ENCODE peak calls at places on chromosomes 6 and 20, in five cellular contexts. E is uterus; N is H9; Z is CD4-positive, alpha-beta memory T cell; M is SJSA1. K is an unnamed sample.

GRCh38 chr6:117555882-117556498 is 46.3 kb downstream of the GOPC start:
- DNase-seq in E (peak), Z (peak), N (no peak), M (peak), K (no peak)

GRCh38 chr20:2292711-2293110 is 3.1 kb upstream of the TGM3 start:
- DNase-seq in M (peak), N (no peak), Z (no peak), E (no peak), K (no peak)

GRCh38 chr20:19785173-19785799 is 27.2 kb downstream of the RIN2 start:
- DNase-seq in M (no peak), Z (no peak), E (no peak), N (no peak), K (peak)

GRCh38 chr6:34200340-34200971 is 36.2 kb upstream of the HMGA1 start:
- DNase-seq in Z (no peak), M (peak), N (peak), E (no peak), K (no peak)

GRCh38 chr6:12232339-12232738 is 57.8 kb upstream of the EDN1 start:
- DNase-seq in N (no peak), E (no peak), Z (peak), M (no peak), K (no peak)

GRCh38 chr6:165662671-165663282 is at the start of gene PDE10A:
- DNase-seq in N (peak), M (peak), Z (no peak), E (peak), K (peak)

GRCh38 chr6:170429457-170429856 is 122.9 kb downstream of the FAM120B start:
- DNase-seq in N (no peak), M (no peak), Z (no peak), E (no peak), K (no peak)

GRCh38 chr20:32999603-33000250 is 4.5 kb downstream of the SUN5 start:
- DNase-seq in M (no peak), E (no peak), N (no peak), Z (no peak), K (no peak)

GRCh38 chr6:151291145-151292055 is 51.6 kb downstream of the AKAP12 start:
- DNase-seq in E (peak), Z (no peak), M (no peak), N (peak), K (peak)

GRCh38 chr6:168116975-168117899 is 38.2 kb upstream of the FRMD1 start:
- DNase-seq in M (no peak), N (peak), Z (no peak), E (peak), K (peak)

GRCh38 chr6:328184-328670 is 35.9 kb downstream of the DUSP22 start:
- DNase-seq in N (no peak), E (peak), M (peak), Z (no peak), K (peak)

GRCh38 chr6:140774080-140774505 is 1358.6 kb upstream of the GJE1 start:
- DNase-seq in M (peak), N (no peak), E (no peak), Z (no peak), K (no peak)

GRCh38 chr20:10132391-10132790 is 86.2 kb upstream of the SNAP25 start:
- DNase-seq in M (no peak), Z (no peak), N (no peak), E (no peak), K (no peak)

GRCh38 chr6:90097357-90097756 is 199.3 kb downstream of the BACH2 start:
- DNase-seq in N (no peak), Z (no peak), M (no peak), E (no peak), K (no peak)

GRCh38 chr6:113326781-113327180 is 530.4 kb upstream of the MARCKS start:
- DNase-seq in N (no peak), Z (no peak), E (no peak), M (no peak), K (no peak)

GRCh38 chr6:141946502-141946901 is 186.2 kb upstream of the GJE1 start:
- DNase-seq in M (no peak), E (no peak), Z (no peak), N (no peak), K (no peak)

GRCh38 chr6:112991912-112992311 is 644.8 kb downstream of the RFPL4B start:
- DNase-seq in E (no peak), N (no peak), Z (no peak), M (no peak), K (no peak)

GRCh38 chr20:2051920-2052319 is 49.7 kb upstream of the STK35 start:
- DNase-seq in N (no peak), Z (no peak), E (no peak), M (no peak), K (no peak)

GRCh38 chr6:157272372-157272771 is 50.9 kb downstream of the TMEM242 start:
- DNase-seq in M (no peak), E (no peak), N (no peak), Z (no peak), K (no peak)

GRCh38 chr6:97009781-97010492 is 85.4 kb downstream of the KLHL32 start:
- DNase-seq in M (no peak), Z (no peak), N (no peak), E (no peak), K (no peak)

GRCh38 chr6:46453221-46453620 is 38.0 kb downstream of the RCAN2 start:
- DNase-seq in Z (no peak), E (no peak), N (no peak), M (peak), K (no peak)

GRCh38 chr6:27374824-27375612 is 13.5 kb upstream of the ZNF391 start:
- DNase-seq in M (no peak), Z (peak), E (peak), N (peak), K (peak)

GRCh38 chr6:2872417-2873358 is 30.4 kb downstream of the SERPINB9 start:
- DNase-seq in Z (no peak), E (peak), M (no peak), N (no peak), K (no peak)

GRCh38 chr6:2877057-2877882 is 25.8 kb downstream of the SERPINB9 start:
- DNase-seq in M (peak), E (peak), Z (no peak), N (no peak), K (no peak)

DNA sequence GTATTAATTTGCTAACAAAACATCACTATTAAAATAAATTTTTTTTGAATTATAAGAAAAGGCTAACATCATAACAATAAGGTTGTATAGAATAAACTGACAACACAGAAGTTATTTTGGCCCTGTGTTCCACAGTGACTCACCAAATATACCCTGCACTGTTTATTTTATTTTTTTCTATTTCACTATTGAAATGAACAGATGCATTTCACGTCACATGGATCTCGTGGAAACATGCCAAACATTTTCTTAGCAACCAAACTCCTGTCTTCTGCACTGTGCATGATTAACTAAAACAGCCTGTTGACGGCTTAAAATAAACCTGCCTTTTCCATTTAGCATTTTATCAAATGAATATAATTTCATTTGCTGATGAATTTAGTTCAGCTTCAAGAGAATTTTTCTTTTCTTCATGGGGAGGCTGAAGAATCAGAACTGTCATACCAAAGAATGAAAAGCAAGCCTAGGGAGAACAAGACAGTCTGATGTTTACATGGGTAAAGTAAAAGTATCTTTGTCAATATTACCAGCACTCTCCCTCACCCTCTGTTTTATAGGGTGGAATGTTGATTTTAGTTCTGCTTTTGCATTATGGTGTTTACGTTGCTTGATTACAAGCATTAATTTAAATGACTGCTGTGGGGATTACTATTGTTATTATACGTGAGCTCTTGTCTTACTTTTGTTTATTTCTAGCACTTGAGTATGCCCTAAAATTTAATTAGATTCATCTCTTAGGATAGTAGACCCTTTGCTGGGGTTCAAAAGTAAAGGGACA is 115.3 kb downstream of the LCA5 start:
- DNase-seq in E (no peak), Z (no peak), M (peak), N (no peak), K (no peak)
- H3K27ac ChIP-seq in E (no peak), Z (no peak), M (no peak), N (no peak), K (no peak)

DNA sequence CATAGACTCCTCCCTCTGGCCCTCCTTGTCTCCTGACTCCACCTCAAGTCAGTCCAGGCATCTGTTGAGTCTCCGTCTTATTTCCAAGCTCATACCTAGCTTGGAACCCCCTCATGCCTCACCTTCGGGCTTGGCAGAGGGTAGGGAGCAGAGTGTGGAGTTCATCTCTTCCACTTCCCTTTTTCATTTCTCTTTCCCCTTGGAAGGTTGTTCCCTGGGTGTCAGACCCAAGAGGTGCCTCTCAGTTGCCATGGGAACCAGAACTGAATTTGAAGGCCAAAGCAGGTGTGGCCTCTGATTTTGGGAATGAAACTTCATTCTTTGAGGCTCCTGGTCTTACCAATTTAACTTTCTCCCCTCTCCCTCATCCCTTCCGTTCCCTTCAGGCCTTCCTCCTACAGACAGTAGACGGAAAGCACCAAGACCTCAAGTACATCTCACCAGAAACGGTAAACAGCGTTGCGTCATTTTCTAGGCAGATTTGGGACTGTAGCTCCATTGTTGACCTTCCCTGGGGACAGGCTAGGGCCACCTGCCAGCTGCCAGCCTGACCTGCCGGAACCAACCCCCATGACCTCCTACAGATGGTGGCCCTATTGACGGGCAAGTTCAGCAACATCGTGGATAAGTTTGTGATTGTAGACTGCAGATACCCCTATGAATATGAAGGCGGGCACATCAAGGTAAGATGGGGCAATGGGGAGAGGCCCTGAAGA is 6.6 kb downstream of the CDC25B start:
- DNase-seq in E (no peak), N (no peak), M (no peak), Z (no peak), K (no peak)
- H3K27ac ChIP-seq in E (no peak), N (no peak), M (no peak), Z (peak), K (no peak)

GRCh38 chr20:44080646-44081267 is 106.2 kb downstream of the JPH2 start:
- DNase-seq in M (peak), N (peak), Z (peak), E (peak), K (peak)
- H3K27ac ChIP-seq in M (no peak), N (no peak), Z (no peak), E (no peak), K (no peak)

GRCh38 chr6:109794201-109794926 is 103.3 kb downstream of the FIG4 start:
- DNase-seq in N (no peak), E (no peak), M (no peak), Z (no peak), K (no peak)

GRCh38 chr6:109795994-109796555 is 105.0 kb downstream of the FIG4 start:
- DNase-seq in E (no peak), N (no peak), M (peak), Z (no peak), K (no peak)

GRCh38 chr6:109793015-109793414 is 101.9 kb downstream of the FIG4 start:
- DNase-seq in Z (no peak), N (no peak), M (no peak), E (no peak), K (no peak)

GRCh38 chr6:109791301-109791700 is 100.2 kb downstream of the FIG4 start:
- DNase-seq in N (peak), Z (no peak), M (peak), E (no peak), K (no peak)

DNA sequence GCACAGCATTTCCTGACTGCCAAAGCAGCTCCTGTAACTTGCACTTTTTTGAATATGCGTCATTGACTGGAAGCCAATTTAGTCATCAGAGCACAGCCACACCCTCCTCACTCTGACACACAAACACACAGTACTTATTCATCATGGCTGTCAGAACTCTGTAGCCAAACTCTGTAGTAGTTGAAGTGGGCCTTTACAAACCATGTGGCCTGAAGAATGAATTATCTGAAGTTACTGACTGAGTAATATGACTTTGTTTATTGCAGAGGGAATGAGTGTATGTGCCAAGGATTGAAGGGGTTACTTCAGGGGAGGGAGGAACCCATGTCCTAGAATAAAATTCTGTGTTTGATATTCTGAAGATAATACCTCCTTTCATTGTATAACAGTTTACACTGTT is 102.7 kb downstream of the FIG4 start:
- DNase-seq in N (no peak), E (peak), Z (no peak), M (peak), K (no peak)
- H3K27ac ChIP-seq in N (no peak), E (peak), Z (no peak), M (peak), K (peak)

GRCh38 chr20:14334306-14334930 is 3.0 kb downstream of the FLRT3 start:
- DNase-seq in E (peak), M (no peak), Z (no peak), N (peak), K (peak)

GRCh38 chr20:14337400-14338171 is at the start of gene FLRT3:
- DNase-seq in M (peak), Z (no peak), N (peak), E (peak), K (peak)

GRCh38 chr20:14333734-14334133 is 3.7 kb downstream of the FLRT3 start:
- DNase-seq in M (no peak), Z (no peak), E (no peak), N (no peak), K (no peak)

GRCh38 chr20:14335122-14335521 is 2.3 kb downstream of the FLRT3 start:
- DNase-seq in E (no peak), N (no peak), M (no peak), Z (no peak), K (no peak)

GRCh38 chr20:14336667-14337066 is 745 bp downstream of the FLRT3 start:
- DNase-seq in Z (no peak), E (no peak), M (peak), N (no peak), K (no peak)
- H3K27ac ChIP-seq in Z (no peak), E (peak), M (no peak), N (no peak), K (peak)

GRCh38 chr6:108675226-108676160 is 114.8 kb downstream of the FOXO3 start:
- DNase-seq in M (no peak), N (no peak), E (no peak), Z (no peak), K (no peak)
- H3K27ac ChIP-seq in M (no peak), N (no peak), E (peak), Z (no peak), K (peak)

K was measured in sigmoid colon.